ENCODE peak calls at places on chromosomes 5 and 9, in four cellular contexts. Q is Karpas-422; I is Jurkat, Clone E6-1; D is K562. E is an unnamed sample.

GRCh38 chr5:138054863-138055558 is 22.1 kb upstream of the FAM13B start:
- DNase-seq in I (no peak), D (peak; percentile 45), Q (peak; percentile 49), E (peak; percentile 31)

GRCh38 chr5:14223372-14223771 is 80.2 kb downstream of the TRIO start:
- DNase-seq in D (no peak), Q (no peak), I (no peak), E (no peak)

GRCh38 chr5:81292130-81292529 is 9.3 kb upstream of the ZCCHC9 start:
- DNase-seq in I (no peak), Q (no peak), D (no peak), E (no peak)

GRCh38 chr5:169299651-169300467 is 1.1 kb downstream of the SLIT3 start:
- DNase-seq in I (no peak), Q (no peak), D (no peak), E (peak; percentile 6)

GRCh38 chr5:90866333-90866732 is 307.7 kb downstream of the ADGRV1 start:
- DNase-seq in D (peak; percentile 18), Q (peak; percentile 53), I (peak; percentile 12), E (peak; percentile 53)

GRCh38 chr5:120550358-120550757 is 86.3 kb downstream of the PRR16 start:
- DNase-seq in Q (no peak), I (no peak), D (no peak), E (no peak)

GRCh38 chr5:138337685-138338410 is at the start of gene FAM53C:
- DNase-seq in D (peak; percentile 95), I (peak; percentile 86), Q (peak; percentile 97), E (peak; percentile 73)

GRCh38 chr5:122110990-122111389 is 18.4 kb upstream of the ZNF474 start:
- DNase-seq in Q (no peak), D (no peak), I (no peak), E (peak; percentile 79)

GRCh38 chr5:20572560-20572959 is 584.6 kb upstream of the CDH18 start:
- DNase-seq in Q (no peak), D (no peak), I (no peak), E (peak; percentile 87)

GRCh38 chr5:149161026-149161687 is 19.9 kb downstream of the ABLIM3 start:
- DNase-seq in D (no peak), I (no peak), Q (no peak), E (no peak)

GRCh38 chr5:145856285-145856818 is 16.5 kb downstream of the GRXCR2 start:
- DNase-seq in D (no peak), I (no peak), Q (no peak), E (no peak)

GRCh38 chr5:154243736-154244135 is 53.2 kb downstream of the GALNT10 start:
- DNase-seq in D (no peak), Q (no peak), I (no peak), E (no peak)

GRCh38 chr9:37618817-37619216 is 26.4 kb upstream of the TOMM5 start:
- DNase-seq in D (no peak), I (no peak), Q (no peak), E (peak; percentile 50)

GRCh38 chr9:83281306-83282255 is 218.6 kb upstream of the RASEF start:
- DNase-seq in D (no peak), Q (no peak), I (no peak), E (peak; percentile 82)

GRCh38 chr9:34426340-34427074 is 31.9 kb downstream of the FAM219A start:
- DNase-seq in D (peak; percentile 37), I (no peak), Q (no peak), E (no peak)

GRCh38 chr9:124834586-124834985 is 18.7 kb upstream of the WDR38 start:
- DNase-seq in Q (no peak), I (no peak), D (no peak), E (peak; percentile 96)

GRCh38 chr5:138354926-138355378 is 2.5 kb downstream of the KDM3B start:
- DNase-seq in D (peak; percentile 87), Q (peak; percentile 75), I (peak; percentile 57), E (peak; percentile 90)

GRCh38 chr9:73816905-73817304 is 665.2 kb downstream of the ANXA1 start:
- DNase-seq in D (no peak), Q (no peak), I (no peak), E (peak; percentile 52)

GRCh38 chr5:10975915-10976314 is 214.9 kb upstream of the DAP start:
- DNase-seq in D (no peak), Q (peak; percentile 62), I (peak; percentile 16), E (no peak)

GRCh38 chr9:122354536-122355199 is 16.2 kb upstream of the PTGS1 start:
- DNase-seq in I (no peak), D (no peak), Q (no peak), E (no peak)

GRCh38 chr9:136107155-136107952 is 11.3 kb downstream of the TMEM250 start:
- DNase-seq in I (peak; percentile 68), D (peak; percentile 92), Q (no peak), E (no peak)

GRCh38 chr5:150624334-150625163 is 15.9 kb upstream of the SYNPO start:
- DNase-seq in Q (peak; percentile 56), I (no peak), D (peak; percentile 54), E (no peak)

GRCh38 chr5:170419666-170420065 is 30.5 kb upstream of the KCNMB1 start:
- DNase-seq in Q (no peak), D (no peak), I (no peak), E (no peak)
- H3K4me3 ChIP-seq in Q (no peak overlapping the region), D (no peak overlapping the region), I (no peak overlapping the region), E (no peak overlapping the region)

GRCh38 chr5:139708877-139709586 is 60.9 kb downstream of the CXXC5 start:
- DNase-seq in D (peak; percentile 91), Q (no peak), I (no peak), E (peak; percentile 28)
- H3K4me3 ChIP-seq in D (peak overlapping the region; percentile 27), Q (no peak overlapping the region), I (no peak overlapping the region), E (no peak overlapping the region)

DNA sequence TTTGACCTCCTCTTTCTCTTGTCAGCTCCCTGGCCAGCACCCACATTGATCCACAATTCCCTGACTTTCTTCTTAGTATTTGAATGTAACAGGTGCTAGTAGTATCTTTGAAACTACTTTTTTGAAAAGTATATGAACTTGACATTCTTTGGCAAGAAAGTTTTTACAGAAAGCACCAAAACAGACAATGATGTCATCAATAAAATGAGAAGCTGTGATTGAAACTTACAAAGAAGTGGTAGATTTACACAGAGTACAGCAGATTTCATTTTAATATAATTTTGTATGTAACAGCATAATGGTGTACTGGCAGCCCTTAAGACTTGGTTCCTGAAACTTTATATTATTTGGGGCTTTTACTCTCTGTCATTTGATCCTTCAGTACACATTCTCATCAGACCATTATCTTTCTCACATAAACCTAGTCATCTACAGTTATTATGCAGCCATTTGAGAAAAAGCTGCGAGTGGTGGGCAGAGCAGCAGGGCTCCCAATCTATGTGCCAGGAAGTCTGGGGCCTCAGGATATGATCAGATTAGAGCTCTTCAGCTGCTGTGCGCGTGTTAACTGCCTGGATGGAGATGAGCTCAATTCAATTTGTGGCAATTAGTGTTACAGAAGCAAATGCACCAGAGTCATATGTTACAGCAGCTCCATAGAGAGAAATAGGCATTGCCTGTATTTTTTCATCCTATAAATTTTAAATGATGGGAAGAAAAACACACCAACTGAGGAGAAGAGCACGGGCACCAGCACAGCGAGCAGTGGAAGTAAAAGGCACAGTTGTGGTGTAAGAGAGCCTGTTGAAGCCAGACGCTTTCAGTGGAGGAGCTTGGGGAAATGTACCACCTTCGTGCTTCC is 126.1 kb downstream of the STARD4 start:
- DNase-seq in Q (no peak), D (no peak), I (peak; percentile 54), E (no peak)
- H3K4me3 ChIP-seq in Q (no peak overlapping the region), D (no peak overlapping the region), I (no peak overlapping the region), E (no peak overlapping the region)

GRCh38 chr9:14272924-14273528 is 40.9 kb downstream of the NFIB start:
- DNase-seq in I (no peak), Q (no peak), D (no peak), E (peak; percentile 15)
- H3K4me3 ChIP-seq in I (no peak overlapping the region), Q (no peak overlapping the region), D (no peak overlapping the region), E (no peak overlapping the region)

DNA sequence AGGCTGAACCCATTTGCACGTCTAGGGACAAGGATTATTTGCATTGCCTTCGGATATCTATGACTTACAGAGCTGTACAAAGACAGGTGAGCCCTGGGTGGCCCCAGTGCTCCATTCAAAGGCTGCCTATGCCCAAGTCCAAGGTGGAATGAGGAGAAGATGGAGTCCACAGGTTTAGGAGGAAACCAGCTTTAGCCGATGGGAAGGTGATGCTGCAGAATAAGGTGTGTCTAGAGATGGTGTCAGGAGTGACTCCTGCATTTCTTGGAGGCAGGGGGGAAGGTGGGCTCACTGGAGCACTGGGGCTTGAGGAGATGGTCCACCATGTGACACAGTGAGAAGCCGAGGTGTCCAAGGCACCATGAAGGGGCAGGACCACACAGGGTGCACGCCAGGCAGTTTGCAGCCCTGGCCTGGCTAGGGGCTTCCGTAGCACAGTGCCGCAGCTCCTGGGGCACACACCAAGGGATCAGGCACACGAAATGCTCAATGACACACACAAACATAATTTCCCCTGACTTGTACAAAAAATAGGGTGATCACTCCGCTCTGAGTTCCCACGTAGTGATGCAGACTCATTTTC is 32.1 kb downstream of the SEMA4D start:
- DNase-seq in I (no peak), Q (no peak), D (no peak), E (no peak)
- H3K4me3 ChIP-seq in I (no peak overlapping the region), Q (no peak overlapping the region), D (no peak overlapping the region), E (no peak overlapping the region)

E was measured in bronchial epithelial cell.